ENCODE peak calls at places on chromosomes 5 and 9, in six cellular contexts. A is IMR-90, V is mesendoderm, O is neuronal stem cell, B is H9, Y is H1. P is an unnamed sample.

GRCh38 chr9:107866912-107867311 is 377.3 kb upstream of the KLF4 start:
- DNase-seq in Y (no peak), O (no peak), A (peak; percentile 23), V (no peak), B (no peak), P (peak; percentile 46)

GRCh38 chr9:127311239-127311741 is 46.7 kb downstream of the GARNL3 start:
- DNase-seq in O (peak; percentile 4), A (peak; percentile 36), B (no peak), V (peak; percentile 14), Y (no peak), P (peak; percentile 44)

GRCh38 chr9:136311037-136311432 is 7.1 kb upstream of the CCDC187 start:
- DNase-seq in Y (no peak), O (no peak), A (no peak), B (no peak), V (no peak), P (no peak)

GRCh38 chr5:97877578-97877977 is 694.5 kb upstream of the RIOK2 start:
- DNase-seq in B (no peak), V (no peak), O (no peak), A (no peak), Y (no peak), P (no peak)

GRCh38 chr9:17116400-17116837 is 18.4 kb upstream of the CNTLN start:
- DNase-seq in O (peak; percentile 6), Y (no peak), A (peak; percentile 54), B (no peak), V (peak; percentile 38), P (peak; percentile 59)

GRCh38 chr5:431001-431710 is 11.8 kb upstream of the EXOC3 start:
- DNase-seq in Y (peak; percentile 38), V (peak; percentile 65), B (peak; percentile 82), A (peak; percentile 48), O (peak; percentile 45), P (peak; percentile 70)

GRCh38 chr9:882416-882931 is 41.0 kb downstream of the DMRT1 start:
- DNase-seq in A (no peak), O (no peak), V (peak; percentile 83), Y (no peak), B (no peak), P (no peak)

GRCh38 chr9:1018121-1018520 is 32.0 kb upstream of the DMRT2 start:
- DNase-seq in B (peak; percentile 58), V (peak; percentile 75), O (no peak), A (no peak), Y (no peak), P (no peak)

GRCh38 chr5:81787843-81788242 is 36.9 kb upstream of the SSBP2 start:
- DNase-seq in B (no peak), A (peak; percentile 80), V (peak; percentile 65), O (peak; percentile 30), Y (no peak), P (peak; percentile 88)

GRCh38 chr9:116951588-116952433 is 264.7 kb downstream of the TRIM32 start:
- DNase-seq in O (no peak), A (peak; percentile 98), Y (no peak), B (no peak), V (no peak), P (peak; percentile 93)

GRCh38 chr9:124632077-124632621 is 125.0 kb upstream of the NR5A1 start:
- DNase-seq in O (no peak), A (peak; percentile 38), Y (no peak), B (no peak), V (no peak), P (peak; percentile 46)

GRCh38 chr5:65967288-65968066 is 41.1 kb downstream of the ERBIN start:
- DNase-seq in A (peak; percentile 19), B (no peak), Y (no peak), V (no peak), O (no peak), P (no peak)

GRCh38 chr9:113597390-113598241 is 134.1 kb downstream of the RGS3 start:
- DNase-seq in O (no peak), V (no peak), Y (no peak), B (peak; percentile 24), A (no peak), P (no peak)

GRCh38 chr9:125620216-125620615 is 86.8 kb downstream of the MAPKAP1 start:
- DNase-seq in B (no peak), A (no peak), Y (no peak), V (no peak), O (no peak), P (no peak)

GRCh38 chr5:171615201-171616001 is 170.2 kb upstream of the SMIM23 start:
- DNase-seq in O (peak; percentile 38), A (no peak), B (peak; percentile 81), Y (no peak), V (peak; percentile 75), P (no peak)

GRCh38 chr9:72577212-72577753 is 55.9 kb downstream of the TMC1 start:
- DNase-seq in A (peak; percentile 85), B (no peak), O (no peak), Y (no peak), V (no peak), P (peak; percentile 81)

GRCh38 chr9:135926402-135927194 is 19.3 kb upstream of the CAMSAP1 start:
- DNase-seq in A (peak; percentile 61), O (no peak), V (peak; percentile 27), Y (no peak), B (no peak), P (peak; percentile 78)

GRCh38 chr5:39714036-39714698 is 289.4 kb upstream of the DAB2 start:
- DNase-seq in A (peak; percentile 68), O (peak; percentile 54), B (peak; percentile 31), V (peak; percentile 77), Y (no peak), P (peak; percentile 74)

GRCh38 chr9:97858393-97858713 is 5.3 kb downstream of the FOXE1 start:
- DNase-seq in V (no peak), A (no peak), O (no peak), B (no peak), Y (no peak), P (no peak)

GRCh38 chr9:22416692-22417060 is 29.9 kb upstream of the DMRTA1 start:
- DNase-seq in Y (no peak), A (no peak), O (no peak), B (no peak), V (peak; percentile 51), P (peak; percentile 2)

GRCh38 chr5:158599132-158599531 is 500.6 kb downstream of the EBF1 start:
- DNase-seq in A (peak; percentile 15), Y (no peak), O (no peak), V (peak; percentile 71), B (no peak), P (no peak)

GRCh38 chr5:157464518-157465171 is 4.6 kb downstream of the NIPAL4 start:
- DNase-seq in Y (no peak), B (no peak), V (peak; percentile 91), O (no peak), A (peak; percentile 90), P (peak; percentile 96)

GRCh38 chr9:107732781-107733529 is 243.4 kb upstream of the KLF4 start:
- DNase-seq in O (no peak), B (no peak), Y (no peak), V (no peak), A (peak; percentile 73), P (no peak)

GRCh38 chr9:3434594-3434993 is 91.2 kb downstream of the RFX3 start:
- DNase-seq in Y (no peak), O (no peak), B (no peak), A (peak; percentile 82), V (no peak), P (peak; percentile 89)

DNA sequence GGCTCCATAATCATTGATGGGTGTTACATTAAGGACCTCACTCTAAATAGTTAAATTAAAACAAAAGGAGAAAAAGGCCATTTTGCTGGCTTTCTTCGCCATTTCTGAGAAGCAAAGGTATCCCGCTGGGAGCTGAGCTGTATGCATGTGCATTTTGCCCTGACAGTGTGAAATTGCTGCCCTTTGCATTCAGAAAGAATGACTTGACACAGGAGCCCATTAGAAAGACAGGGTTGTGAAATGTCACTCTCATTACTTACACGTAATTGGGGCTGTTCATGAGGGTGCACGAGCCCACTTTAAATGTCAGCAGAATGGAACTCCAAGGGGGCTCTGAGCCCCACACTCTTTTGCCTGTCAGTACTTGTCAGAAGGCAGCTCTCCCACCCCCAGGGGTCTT is 85.0 kb downstream of the SEMA4D start:
- DNase-seq in O (peak; percentile 54), A (no peak), Y (peak; percentile 25), V (peak; percentile 64), B (no peak), P (no peak)
- H2BK15ac ChIP-seq in O (no peak overlapping the region), A (no peak overlapping the region), Y (no peak overlapping the region), V (no peak overlapping the region), B (no peak overlapping the region), P (no peak overlapping the region)

DNA sequence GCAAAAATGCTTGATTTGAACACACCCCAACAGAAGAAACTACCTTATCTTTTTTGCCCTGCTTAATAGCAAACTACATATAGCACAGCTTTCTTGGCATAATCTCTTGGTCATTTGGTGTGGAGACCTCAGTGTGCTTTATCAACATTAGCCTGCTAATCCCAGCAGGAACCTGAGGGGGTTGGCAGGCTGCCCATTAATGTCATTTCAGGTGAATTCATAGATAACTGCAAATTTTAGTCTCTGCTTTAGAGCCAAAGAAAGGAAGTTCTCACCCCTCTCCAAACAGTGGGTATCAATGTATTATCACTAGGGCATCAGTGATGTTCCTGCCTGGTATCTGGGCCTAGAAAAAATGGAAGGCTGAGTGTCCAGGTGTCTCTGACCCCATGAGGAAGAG is 489.0 kb downstream of the NTRK2 start:
- DNase-seq in Y (no peak), O (no peak), A (no peak), B (no peak), V (peak; percentile 34), P (no peak)
- H2BK15ac ChIP-seq in Y (no peak overlapping the region), O (no peak overlapping the region), A (no peak overlapping the region), B (no peak overlapping the region), V (no peak overlapping the region), P (no peak overlapping the region)

DNA sequence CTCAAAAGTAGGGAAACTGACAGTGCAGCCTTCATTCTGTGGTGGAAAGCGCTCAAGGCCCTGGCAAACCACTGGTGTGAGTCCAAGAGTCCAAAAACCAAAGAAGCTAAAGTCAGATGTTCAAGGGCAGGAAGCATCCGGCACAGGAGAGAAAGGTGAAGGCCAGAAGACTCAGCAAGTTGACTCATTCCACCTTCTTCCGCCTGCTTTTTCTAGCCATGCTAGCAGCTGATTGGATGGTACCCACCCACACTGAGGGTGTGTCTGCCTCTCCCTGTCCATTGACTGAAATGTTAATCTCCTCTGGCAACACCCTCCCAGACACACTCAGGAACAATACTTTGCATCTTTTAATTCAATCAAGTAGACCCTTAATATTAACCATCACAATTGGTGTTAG is 296.1 kb downstream of the NDUFS4 start:
- DNase-seq in B (no peak), O (no peak), A (no peak), Y (no peak), V (no peak), P (no peak)
- H2BK15ac ChIP-seq in B (no peak overlapping the region), O (no peak overlapping the region), A (no peak overlapping the region), Y (no peak overlapping the region), V (no peak overlapping the region), P (no peak overlapping the region)

GRCh38 chr9:69325409-69326212 is 596 bp downstream of the ENTREP1 start:
- DNase-seq in O (no peak), V (peak; percentile 32), B (peak; percentile 52), Y (no peak), A (no peak), P (no peak)
- H2BK15ac ChIP-seq in O (no peak overlapping the region), V (no peak overlapping the region), B (no peak overlapping the region), Y (no peak overlapping the region), A (no peak overlapping the region), P (no peak overlapping the region)

GRCh38 chr5:56588125-56588516 is 227.2 kb upstream of the MAP3K1 start:
- DNase-seq in A (no peak), Y (no peak), B (no peak), O (no peak), V (no peak), P (no peak)
- H2BK15ac ChIP-seq in A (no peak overlapping the region), Y (no peak overlapping the region), B (no peak overlapping the region), O (no peak overlapping the region), V (no peak overlapping the region), P (no peak overlapping the region)

GRCh38 chr5:146785065-146785464 is 93.5 kb downstream of the PPP2R2B start:
- DNase-seq in O (no peak), V (peak; percentile 61), B (no peak), A (no peak), Y (no peak), P (no peak)
- H2BK15ac ChIP-seq in O (peak overlapping the region; percentile 30), V (no peak overlapping the region), B (no peak overlapping the region), A (no peak overlapping the region), Y (no peak overlapping the region), P (no peak overlapping the region)

GRCh38 chr5:142881076-142881466 is 110.9 kb downstream of the ARHGAP26 start:
- DNase-seq in A (peak; percentile 91), B (peak; percentile 53), Y (no peak), O (peak; percentile 43), V (peak; percentile 95), P (peak; percentile 85)
- H2BK15ac ChIP-seq in A (no peak overlapping the region), B (no peak overlapping the region), Y (no peak overlapping the region), O (no peak overlapping the region), V (no peak overlapping the region), P (no peak overlapping the region)